ENCODE peak calls at places on chromosomes 7 and 10, in eight cellular contexts. One of them, this sample, is unnamed.

GRCh38 chr10:49651917-49652316 is 27.5 kb upstream of the C10orf53 start:
- DNase-seq in NCI-H524 treated with DMSO at 0.1 percent for 48 hours: no peak
- DNase-seq in HCT116: no peak
- DNase-seq in NCI-H1436: no peak
- DNase-seq in MM.1S: no peak
- DNase-seq in activated CD4-positive, alpha-beta T cell treated with anti-CD3 and anti-CD28 coated beads, Interleukin-2, amount 50 U/mL, for 1 hour: no peak
- DNase-seq in NCI-H774: no peak
- DNase-seq in GM04504: no peak
- DNase-seq in this sample: no peak

GRCh38 chr7:74029991-74030415 is 2.0 kb downstream of the ELN start:
- DNase-seq in GM04504: no peak
- DNase-seq in HCT116: no peak
- DNase-seq in NCI-H524 treated with DMSO at 0.1 percent for 48 hours: no peak
- DNase-seq in MM.1S: no peak
- DNase-seq in NCI-H774: no peak
- DNase-seq in NCI-H1436: no peak
- DNase-seq in activated CD4-positive, alpha-beta T cell treated with anti-CD3 and anti-CD28 coated beads, Interleukin-2, amount 50 U/mL, for 1 hour: no peak
- DNase-seq in this sample: no peak

GRCh38 chr10:96255569-96256335 is 15.6 kb downstream of the BLNK start:
- DNase-seq in NCI-H774: no peak
- DNase-seq in MM.1S: no peak
- DNase-seq in GM04504: no peak
- DNase-seq in HCT116: no peak
- DNase-seq in NCI-H1436: no peak
- DNase-seq in NCI-H524 treated with DMSO at 0.1 percent for 48 hours: no peak
- DNase-seq in activated CD4-positive, alpha-beta T cell treated with anti-CD3 and anti-CD28 coated beads, Interleukin-2, amount 50 U/mL, for 1 hour: no peak
- DNase-seq in this sample: no peak

GRCh38 chr7:35498416-35498815 is 196.5 kb downstream of the HERPUD2 start:
- DNase-seq in GM04504: no peak
- DNase-seq in NCI-H774: no peak
- DNase-seq in NCI-H524 treated with DMSO at 0.1 percent for 48 hours: no peak
- DNase-seq in HCT116: no peak
- DNase-seq in activated CD4-positive, alpha-beta T cell treated with anti-CD3 and anti-CD28 coated beads, Interleukin-2, amount 50 U/mL, for 1 hour: no peak
- DNase-seq in MM.1S: no peak
- DNase-seq in NCI-H1436: no peak
- DNase-seq in this sample: no peak

GRCh38 chr10:18615618-18616017 is 35.8 kb downstream of the NSUN6 start:
- DNase-seq in NCI-H524 treated with DMSO at 0.1 percent for 48 hours: no peak
- DNase-seq in GM04504: no peak
- DNase-seq in activated CD4-positive, alpha-beta T cell treated with anti-CD3 and anti-CD28 coated beads, Interleukin-2, amount 50 U/mL, for 1 hour: no peak
- DNase-seq in MM.1S: no peak
- DNase-seq in NCI-H774: no peak
- DNase-seq in HCT116: no peak
- DNase-seq in NCI-H1436: no peak
- DNase-seq in this sample: no peak

GRCh38 chr10:13099666-13100348 is at the start of gene OPTN:
- DNase-seq in GM04504: peak; percentile 59
- DNase-seq in HCT116: peak; percentile 64
- DNase-seq in MM.1S: peak; percentile 77
- DNase-seq in activated CD4-positive, alpha-beta T cell treated with anti-CD3 and anti-CD28 coated beads, Interleukin-2, amount 50 U/mL, for 1 hour: peak; percentile 79
- DNase-seq in NCI-H774: peak; percentile 73
- DNase-seq in NCI-H1436: peak; percentile 82
- DNase-seq in NCI-H524 treated with DMSO at 0.1 percent for 48 hours: no peak
- DNase-seq in this sample: peak; percentile 45

GRCh38 chr7:101939136-101939695 is 121.8 kb downstream of the CUX1 start:
- DNase-seq in HCT116: no peak
- DNase-seq in activated CD4-positive, alpha-beta T cell treated with anti-CD3 and anti-CD28 coated beads, Interleukin-2, amount 50 U/mL, for 1 hour: no peak
- DNase-seq in NCI-H1436: no peak
- DNase-seq in NCI-H774: no peak
- DNase-seq in NCI-H524 treated with DMSO at 0.1 percent for 48 hours: no peak
- DNase-seq in MM.1S: peak; percentile 83
- DNase-seq in GM04504: no peak
- DNase-seq in this sample: no peak

GRCh38 chr10:48285710-48286109 is 11.2 kb upstream of the FRMPD2 start:
- DNase-seq in NCI-H1436: peak; percentile 10
- DNase-seq in HCT116: no peak
- DNase-seq in GM04504: no peak
- DNase-seq in NCI-H774: no peak
- DNase-seq in activated CD4-positive, alpha-beta T cell treated with anti-CD3 and anti-CD28 coated beads, Interleukin-2, amount 50 U/mL, for 1 hour: no peak
- DNase-seq in NCI-H524 treated with DMSO at 0.1 percent for 48 hours: no peak
- DNase-seq in MM.1S: no peak
- DNase-seq in this sample: no peak

GRCh38 chr7:73429218-73429617 is 4.4 kb upstream of the FZD9 start:
- DNase-seq in activated CD4-positive, alpha-beta T cell treated with anti-CD3 and anti-CD28 coated beads, Interleukin-2, amount 50 U/mL, for 1 hour: no peak
- DNase-seq in NCI-H774: peak; percentile 50
- DNase-seq in GM04504: no peak
- DNase-seq in NCI-H524 treated with DMSO at 0.1 percent for 48 hours: peak; percentile 56
- DNase-seq in MM.1S: no peak
- DNase-seq in NCI-H1436: peak; percentile 85
- DNase-seq in HCT116: no peak
- DNase-seq in this sample: peak; percentile 94

GRCh38 chr10:50358925-50359687 is 107.8 kb upstream of the ASAH2 start:
- DNase-seq in NCI-H1436: no peak
- DNase-seq in MM.1S: no peak
- DNase-seq in HCT116: no peak
- DNase-seq in GM04504: no peak
- DNase-seq in activated CD4-positive, alpha-beta T cell treated with anti-CD3 and anti-CD28 coated beads, Interleukin-2, amount 50 U/mL, for 1 hour: no peak
- DNase-seq in NCI-H524 treated with DMSO at 0.1 percent for 48 hours: no peak
- DNase-seq in NCI-H774: no peak
- DNase-seq in this sample: no peak

GRCh38 chr10:58641095-58641531 is 128.4 kb downstream of the BICC1 start:
- DNase-seq in NCI-H1436: peak; percentile 8
- DNase-seq in MM.1S: no peak
- DNase-seq in NCI-H524 treated with DMSO at 0.1 percent for 48 hours: no peak
- DNase-seq in NCI-H774: peak; percentile 16
- DNase-seq in GM04504: peak; percentile 99
- DNase-seq in activated CD4-positive, alpha-beta T cell treated with anti-CD3 and anti-CD28 coated beads, Interleukin-2, amount 50 U/mL, for 1 hour: no peak
- DNase-seq in HCT116: peak; percentile 18
- DNase-seq in this sample: no peak

GRCh38 chr10:13684252-13684791 is 97.6 kb downstream of the PRPF18 start:
- DNase-seq in NCI-H774: no peak
- DNase-seq in activated CD4-positive, alpha-beta T cell treated with anti-CD3 and anti-CD28 coated beads, Interleukin-2, amount 50 U/mL, for 1 hour: no peak
- DNase-seq in MM.1S: no peak
- DNase-seq in GM04504: peak; percentile 44
- DNase-seq in NCI-H524 treated with DMSO at 0.1 percent for 48 hours: no peak
- DNase-seq in HCT116: no peak
- DNase-seq in NCI-H1436: no peak
- DNase-seq in this sample: peak; percentile 22

GRCh38 chr10:75405201-75406143 is 3.9 kb upstream of the ZNF503 start:
- DNase-seq in HCT116: no peak
- DNase-seq in NCI-H1436: peak; percentile 52
- DNase-seq in GM04504: no peak
- DNase-seq in MM.1S: no peak
- DNase-seq in NCI-H524 treated with DMSO at 0.1 percent for 48 hours: no peak
- DNase-seq in activated CD4-positive, alpha-beta T cell treated with anti-CD3 and anti-CD28 coated beads, Interleukin-2, amount 50 U/mL, for 1 hour: no peak
- DNase-seq in NCI-H774: peak; percentile 4
- DNase-seq in this sample: no peak

GRCh38 chr7:157791261-157791660 is 454.5 kb downstream of the DNAJB6 start:
- DNase-seq in activated CD4-positive, alpha-beta T cell treated with anti-CD3 and anti-CD28 coated beads, Interleukin-2, amount 50 U/mL, for 1 hour: no peak
- DNase-seq in GM04504: no peak
- DNase-seq in MM.1S: no peak
- DNase-seq in NCI-H1436: no peak
- DNase-seq in NCI-H524 treated with DMSO at 0.1 percent for 48 hours: no peak
- DNase-seq in NCI-H774: no peak
- DNase-seq in HCT116: no peak
- DNase-seq in this sample: no peak

GRCh38 chr7:7416031-7416968 is 119.4 kb downstream of the COL28A1 start:
- DNase-seq in MM.1S: no peak
- DNase-seq in HCT116: no peak
- DNase-seq in NCI-H1436: no peak
- DNase-seq in activated CD4-positive, alpha-beta T cell treated with anti-CD3 and anti-CD28 coated beads, Interleukin-2, amount 50 U/mL, for 1 hour: no peak
- DNase-seq in GM04504: no peak
- DNase-seq in NCI-H774: no peak
- DNase-seq in NCI-H524 treated with DMSO at 0.1 percent for 48 hours: no peak
- DNase-seq in this sample: no peak

GRCh38 chr10:28761084-28761875 is 84.0 kb downstream of the BAMBI start:
- DNase-seq in NCI-H774: no peak
- DNase-seq in NCI-H1436: no peak
- DNase-seq in NCI-H524 treated with DMSO at 0.1 percent for 48 hours: no peak
- DNase-seq in MM.1S: no peak
- DNase-seq in HCT116: no peak
- DNase-seq in activated CD4-positive, alpha-beta T cell treated with anti-CD3 and anti-CD28 coated beads, Interleukin-2, amount 50 U/mL, for 1 hour: no peak
- DNase-seq in GM04504: no peak
- DNase-seq in this sample: no peak

GRCh38 chr7:28865494-28866257 is 92.5 kb downstream of the TRIL start:
- DNase-seq in NCI-H1436: no peak
- DNase-seq in activated CD4-positive, alpha-beta T cell treated with anti-CD3 and anti-CD28 coated beads, Interleukin-2, amount 50 U/mL, for 1 hour: no peak
- DNase-seq in HCT116: no peak
- DNase-seq in NCI-H774: no peak
- DNase-seq in GM04504: no peak
- DNase-seq in MM.1S: no peak
- DNase-seq in NCI-H524 treated with DMSO at 0.1 percent for 48 hours: no peak
- DNase-seq in this sample: no peak

GRCh38 chr7:74657692-74658170 is at the start of gene GTF2I:
- DNase-seq in GM04504: no peak
- DNase-seq in NCI-H774: no peak
- DNase-seq in activated CD4-positive, alpha-beta T cell treated with anti-CD3 and anti-CD28 coated beads, Interleukin-2, amount 50 U/mL, for 1 hour: peak; percentile 25
- DNase-seq in NCI-H1436: peak; percentile 34
- DNase-seq in NCI-H524 treated with DMSO at 0.1 percent for 48 hours: no peak
- DNase-seq in HCT116: no peak
- DNase-seq in MM.1S: no peak
- DNase-seq in this sample: no peak

GRCh38 chr10:49164587-49165188 is 23.5 kb downstream of the TMEM273 start:
- DNase-seq in activated CD4-positive, alpha-beta T cell treated with anti-CD3 and anti-CD28 coated beads, Interleukin-2, amount 50 U/mL, for 1 hour: peak; percentile 19
- DNase-seq in NCI-H774: peak; percentile 14
- DNase-seq in GM04504: no peak
- DNase-seq in HCT116: peak; percentile 48
- DNase-seq in NCI-H1436: peak; percentile 31
- DNase-seq in NCI-H524 treated with DMSO at 0.1 percent for 48 hours: no peak
- DNase-seq in MM.1S: no peak
- DNase-seq in this sample: no peak

GRCh38 chr10:61621538-61622150 is 41.1 kb upstream of the CABCOCO1 start:
- DNase-seq in HCT116: no peak
- DNase-seq in activated CD4-positive, alpha-beta T cell treated with anti-CD3 and anti-CD28 coated beads, Interleukin-2, amount 50 U/mL, for 1 hour: no peak
- DNase-seq in GM04504: no peak
- DNase-seq in NCI-H1436: peak; percentile 63
- DNase-seq in NCI-H774: peak; percentile 69
- DNase-seq in MM.1S: no peak
- DNase-seq in NCI-H524 treated with DMSO at 0.1 percent for 48 hours: no peak
- DNase-seq in this sample: no peak

GRCh38 chr7:2870471-2870941 is 26.4 kb upstream of the GNA12 start:
- DNase-seq in MM.1S: no peak
- DNase-seq in HCT116: peak; percentile 39
- DNase-seq in NCI-H524 treated with DMSO at 0.1 percent for 48 hours: no peak
- DNase-seq in GM04504: no peak
- DNase-seq in activated CD4-positive, alpha-beta T cell treated with anti-CD3 and anti-CD28 coated beads, Interleukin-2, amount 50 U/mL, for 1 hour: peak; percentile 42
- DNase-seq in NCI-H1436: peak; percentile 41
- DNase-seq in NCI-H774: no peak
- DNase-seq in this sample: peak; percentile 56

GRCh38 chr10:34780818-34781380 is 34.2 kb downstream of the PARD3 start:
- DNase-seq in GM04504: peak; percentile 42
- DNase-seq in NCI-H774: no peak
- DNase-seq in HCT116: no peak
- DNase-seq in MM.1S: peak; percentile 79
- DNase-seq in NCI-H524 treated with DMSO at 0.1 percent for 48 hours: no peak
- DNase-seq in activated CD4-positive, alpha-beta T cell treated with anti-CD3 and anti-CD28 coated beads, Interleukin-2, amount 50 U/mL, for 1 hour: no peak
- DNase-seq in NCI-H1436: no peak
- DNase-seq in this sample: no peak

GRCh38 chr7:20541615-20542349 is 73.7 kb upstream of the ABCB5 start:
- DNase-seq in GM04504: no peak
- DNase-seq in NCI-H774: no peak
- DNase-seq in NCI-H524 treated with DMSO at 0.1 percent for 48 hours: no peak
- DNase-seq in activated CD4-positive, alpha-beta T cell treated with anti-CD3 and anti-CD28 coated beads, Interleukin-2, amount 50 U/mL, for 1 hour: no peak
- DNase-seq in HCT116: no peak
- DNase-seq in NCI-H1436: no peak
- DNase-seq in MM.1S: no peak
- DNase-seq in this sample: no peak

GRCh38 chr10:4141471-4141870 is 356.5 kb upstream of the KLF6 start:
- DNase-seq in HCT116: no peak
- DNase-seq in GM04504: no peak
- DNase-seq in NCI-H1436: no peak
- DNase-seq in NCI-H524 treated with DMSO at 0.1 percent for 48 hours: no peak
- DNase-seq in NCI-H774: no peak
- DNase-seq in activated CD4-positive, alpha-beta T cell treated with anti-CD3 and anti-CD28 coated beads, Interleukin-2, amount 50 U/mL, for 1 hour: no peak
- DNase-seq in MM.1S: peak; percentile 27
- DNase-seq in this sample: no peak

GRCh38 chr7:82419200-82419599 is 24.4 kb downstream of the CACNA2D1 start:
- DNase-seq in activated CD4-positive, alpha-beta T cell treated with anti-CD3 and anti-CD28 coated beads, Interleukin-2, amount 50 U/mL, for 1 hour: no peak
- DNase-seq in NCI-H1436: no peak
- DNase-seq in HCT116: no peak
- DNase-seq in MM.1S: no peak
- DNase-seq in NCI-H524 treated with DMSO at 0.1 percent for 48 hours: no peak
- DNase-seq in GM04504: no peak
- DNase-seq in NCI-H774: no peak
- DNase-seq in this sample: peak; percentile 26

GRCh38 chr10:30186371-30186875 is 127.0 kb upstream of the JCAD start:
- DNase-seq in activated CD4-positive, alpha-beta T cell treated with anti-CD3 and anti-CD28 coated beads, Interleukin-2, amount 50 U/mL, for 1 hour: no peak
- DNase-seq in NCI-H774: peak; percentile 43
- DNase-seq in HCT116: no peak
- DNase-seq in GM04504: no peak
- DNase-seq in NCI-H1436: no peak
- DNase-seq in MM.1S: peak; percentile 93
- DNase-seq in NCI-H524 treated with DMSO at 0.1 percent for 48 hours: no peak
- DNase-seq in this sample: peak; percentile 23

GRCh38 chr10:28479366-28479765 is 53.6 kb upstream of the WAC start:
- DNase-seq in NCI-H1436: no peak
- DNase-seq in NCI-H524 treated with DMSO at 0.1 percent for 48 hours: no peak
- DNase-seq in NCI-H774: no peak
- DNase-seq in activated CD4-positive, alpha-beta T cell treated with anti-CD3 and anti-CD28 coated beads, Interleukin-2, amount 50 U/mL, for 1 hour: no peak
- DNase-seq in HCT116: no peak
- DNase-seq in MM.1S: no peak
- DNase-seq in GM04504: no peak
- DNase-seq in this sample: no peak

GRCh38 chr7:1665721-1666250 is 4.3 kb upstream of the ELFN1 start:
- DNase-seq in activated CD4-positive, alpha-beta T cell treated with anti-CD3 and anti-CD28 coated beads, Interleukin-2, amount 50 U/mL, for 1 hour: no peak
- DNase-seq in GM04504: no peak
- DNase-seq in NCI-H774: no peak
- DNase-seq in NCI-H524 treated with DMSO at 0.1 percent for 48 hours: no peak
- DNase-seq in NCI-H1436: no peak
- DNase-seq in HCT116: no peak
- DNase-seq in MM.1S: no peak
- DNase-seq in this sample: no peak

GRCh38 chr10:283916-284356 is 148.7 kb downstream of the ZMYND11 start:
- DNase-seq in NCI-H524 treated with DMSO at 0.1 percent for 48 hours: no peak
- DNase-seq in MM.1S: peak; percentile 45
- DNase-seq in HCT116: no peak
- DNase-seq in NCI-H1436: no peak
- DNase-seq in NCI-H774: no peak
- DNase-seq in activated CD4-positive, alpha-beta T cell treated with anti-CD3 and anti-CD28 coated beads, Interleukin-2, amount 50 U/mL, for 1 hour: no peak
- DNase-seq in GM04504: no peak
- DNase-seq in this sample: no peak

GRCh38 chr7:155069992-155070827 is at the start of gene HTR5A:
- DNase-seq in GM04504: peak; percentile 51
- DNase-seq in NCI-H524 treated with DMSO at 0.1 percent for 48 hours: no peak
- DNase-seq in activated CD4-positive, alpha-beta T cell treated with anti-CD3 and anti-CD28 coated beads, Interleukin-2, amount 50 U/mL, for 1 hour: peak; percentile 76
- DNase-seq in MM.1S: peak; percentile 86
- DNase-seq in HCT116: peak; percentile 33
- DNase-seq in NCI-H1436: no peak
- DNase-seq in NCI-H774: no peak
- DNase-seq in this sample: no peak

GRCh38 chr10:90592903-90593302 is 264.9 kb downstream of the HTR7 start:
- DNase-seq in NCI-H1436: no peak
- DNase-seq in NCI-H774: peak; percentile 12
- DNase-seq in activated CD4-positive, alpha-beta T cell treated with anti-CD3 and anti-CD28 coated beads, Interleukin-2, amount 50 U/mL, for 1 hour: no peak
- DNase-seq in NCI-H524 treated with DMSO at 0.1 percent for 48 hours: no peak
- DNase-seq in MM.1S: peak; percentile 86
- DNase-seq in GM04504: no peak
- DNase-seq in HCT116: peak; percentile 68
- DNase-seq in this sample: peak; percentile 12

This sample was measured in NCI-H2029.